ENCODE peak calls at places on chromosomes 5 and 9, in eight cellular contexts. R, X, C, N, M, Y, G and Z are unnamed samples. For H3K9me3, the result is how much of the 10 kb centered on the place peaks cover.

GRCh38 chr5:961711-962240 is 46.8 kb upstream of the NKD2 start:
- DNase-seq in G (no peak), R (peak), C (no peak), X (no peak), Y (no peak), N (no peak), M (no peak), Z (peak)

GRCh38 chr9:126108240-126108639 is 218.4 kb upstream of the MVB12B start:
- DNase-seq in G (no peak), R (peak), Y (peak), M (no peak), X (no peak), N (peak), C (peak), Z (no peak)

GRCh38 chr9:37617837-37618236 is 25.4 kb upstream of the TOMM5 start:
- DNase-seq in C (peak), R (no peak), M (no peak), X (no peak), Y (peak), N (peak), G (peak), Z (no peak)

GRCh38 chr5:147369742-147370374 is 135.0 kb downstream of the STK32A start:
- DNase-seq in N (peak), M (peak), X (peak), R (no peak), Y (no peak), G (peak), C (no peak), Z (no peak)

GRCh38 chr5:74624501-74624900 is 16.0 kb downstream of the ENC1 start:
- DNase-seq in G (peak), C (no peak), Y (no peak), N (no peak), X (no peak), M (no peak), R (no peak), Z (no peak)

GRCh38 chr5:171573021-171573420 is 153.6 kb downstream of the FGF18 start:
- DNase-seq in C (no peak), R (no peak), Y (no peak), N (no peak), M (no peak), X (no peak), G (no peak), Z (peak)

GRCh38 chr5:112690605-112691340 is 46.9 kb upstream of the APC start:
- DNase-seq in X (no peak), R (no peak), Y (no peak), M (no peak), G (no peak), C (no peak), N (no peak), Z (no peak)

GRCh38 chr9:83144492-83144891 is 81.5 kb upstream of the RASEF start:
- DNase-seq in X (no peak), Y (no peak), R (no peak), C (no peak), N (no peak), M (no peak), G (no peak), Z (no peak)

GRCh38 chr9:17394868-17395488 is 183.9 kb upstream of the SH3GL2 start:
- DNase-seq in M (no peak), G (no peak), N (no peak), C (no peak), R (peak), X (no peak), Y (no peak), Z (no peak)

GRCh38 chr9:882416-882931 is 41.0 kb downstream of the DMRT1 start:
- DNase-seq in Y (no peak), G (no peak), N (no peak), X (no peak), M (peak), R (no peak), C (no peak), Z (no peak)

GRCh38 chr5:180139731-180140626 is 68.4 kb upstream of the RNF130 start:
- DNase-seq in X (no peak), N (no peak), R (no peak), G (no peak), C (no peak), Y (no peak), M (no peak), Z (peak)

GRCh38 chr5:98069876-98070512 is 703.5 kb upstream of the RGMB start:
- DNase-seq in R (no peak), Y (no peak), M (no peak), X (peak), N (no peak), G (no peak), C (no peak), Z (no peak)

GRCh38 chr9:128861501-128861900 is 20.2 kb downstream of the KYAT1 start:
- DNase-seq in R (no peak), C (no peak), M (no peak), G (no peak), Y (no peak), X (no peak), N (no peak), Z (peak)

GRCh38 chr5:22780756-22781155 is 72.4 kb downstream of the CDH12 start:
- DNase-seq in C (no peak), Y (no peak), X (no peak), N (no peak), R (no peak), G (peak), M (no peak), Z (no peak)

GRCh38 chr9:102779341-102779740 is 215.8 kb upstream of the CYLC2 start:
- DNase-seq in C (no peak), Y (no peak), M (no peak), X (no peak), N (no peak), R (no peak), G (no peak), Z (no peak)

GRCh38 chr9:124774131-124774978 is 2.6 kb upstream of the OLFML2A start:
- DNase-seq in R (peak), M (peak), Y (peak), X (peak), G (peak), C (peak), N (peak), Z (peak)

GRCh38 chr5:23405316-23406068 is 101.9 kb upstream of the PRDM9 start:
- DNase-seq in Y (no peak), N (no peak), R (no peak), G (peak), M (no peak), C (no peak), X (peak), Z (no peak)

GRCh38 chr5:50440651-50441478 is at the start of gene EMB:
- DNase-seq in R (peak), G (peak), M (peak), N (peak), Y (peak), C (peak), X (peak), Z (peak)

GRCh38 chr9:96048116-96048953 is 172.8 kb downstream of the ERCC6L2 start:
- DNase-seq in R (peak), M (no peak), Y (peak), C (peak), G (no peak), X (peak), N (peak), Z (peak)

DNA sequence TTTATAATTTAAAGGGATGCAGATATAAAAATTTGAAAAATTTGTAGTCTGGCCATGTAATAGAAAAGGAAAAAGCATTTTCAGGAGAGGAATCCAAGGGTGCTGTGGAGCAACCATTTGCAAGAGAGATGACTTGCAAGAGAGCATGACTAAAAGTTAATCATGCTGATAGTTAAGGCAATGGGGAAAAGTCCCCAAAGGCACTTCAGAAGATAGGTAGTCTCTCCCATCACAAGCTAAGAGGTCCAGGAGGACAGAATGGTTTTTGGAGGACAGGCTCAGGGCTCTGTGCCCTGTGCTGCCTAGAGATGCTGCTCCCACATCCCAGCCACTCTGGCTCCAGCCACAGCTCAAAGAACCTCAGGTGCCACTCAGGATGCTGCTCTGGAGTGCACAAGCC is 38.8 kb downstream of the DNAJB5 start:
- DNase-seq in C (no peak), N (no peak), G (no peak), Y (no peak), R (no peak), M (no peak), X (no peak), Z (no peak)
- H3K9me3 ChIP-seq in C (under half), N (under half), G (under half), Y (under half), R (under half), M (under half), X (under half), Z (under half)

DNA sequence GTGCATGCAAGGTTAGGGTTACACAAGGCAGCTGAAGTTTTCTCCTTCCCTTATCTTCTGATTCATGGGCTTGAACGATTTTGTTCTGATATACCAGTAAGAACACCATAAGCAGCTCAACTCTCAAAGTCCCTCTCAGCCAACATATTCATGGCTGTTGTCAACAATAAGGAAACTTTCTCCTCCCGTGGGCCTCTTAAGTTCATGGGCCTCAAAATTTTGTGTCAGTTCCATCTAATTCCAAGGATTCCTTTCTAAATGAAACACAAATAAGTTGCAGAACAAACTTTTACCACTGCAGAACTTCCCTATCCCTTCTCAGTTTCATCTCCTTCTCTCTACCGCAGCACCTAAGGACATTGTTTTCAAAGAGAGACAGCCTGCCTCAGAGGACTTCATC is 23.6 kb upstream of the CAST start:
- DNase-seq in M (no peak), G (no peak), C (no peak), R (no peak), Y (no peak), X (no peak), N (no peak), Z (no peak)
- H3K4me2 ChIP-seq in M (no peak), G (no peak), C (no peak), R (no peak), Y (no peak), X (no peak), N (no peak), Z (no peak)

GRCh38 chr9:113026200-113026599 is 14.2 kb upstream of the ZNF883 start:
- DNase-seq in M (no peak), Y (no peak), X (peak), G (no peak), N (no peak), R (no peak), C (no peak), Z (no peak)
- H3K9me3 ChIP-seq in M (under half), Y (under half), X (under half), G (under half), N (under half), R (under half), C (under half), Z (under half)

DNA sequence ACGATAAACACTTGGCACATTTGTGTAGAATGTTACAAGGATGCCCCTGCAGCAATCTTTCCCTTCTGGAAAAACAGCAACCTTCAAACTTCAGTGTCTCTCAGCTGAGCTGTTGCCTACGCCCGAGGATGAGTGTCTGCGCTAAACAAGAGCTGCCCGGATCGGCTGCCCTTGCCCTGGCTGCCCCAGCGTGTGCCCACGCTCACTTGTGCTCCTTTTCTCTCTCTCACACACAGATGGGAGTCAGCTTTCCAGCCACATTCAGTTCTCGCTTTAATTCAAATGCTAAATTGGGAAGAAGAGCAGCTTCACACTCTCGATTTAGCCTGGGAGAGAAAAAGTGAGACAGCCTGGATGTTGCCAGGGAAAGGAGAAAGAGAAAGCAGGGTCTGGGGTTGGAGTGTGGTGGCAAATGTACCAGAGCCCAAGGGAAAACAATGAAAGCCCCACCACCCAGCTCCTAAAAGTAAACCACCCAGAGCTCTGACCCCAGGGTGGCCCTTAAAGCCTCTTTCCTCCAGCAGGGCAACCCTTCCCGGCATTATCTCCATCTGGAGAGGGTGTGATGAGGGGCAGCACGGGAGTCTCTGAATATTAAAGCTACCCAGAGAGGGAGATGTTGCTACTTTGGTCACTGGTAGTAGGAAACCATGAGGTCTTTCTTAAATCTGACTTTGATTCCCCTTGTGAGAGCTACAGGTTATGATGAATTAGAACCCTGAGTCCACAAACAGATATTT is 9.9 kb upstream of the EGR1 start:
- DNase-seq in R (no peak), X (no peak), G (no peak), C (no peak), Y (no peak), M (no peak), N (no peak), Z (no peak)
- H3K4me2 ChIP-seq in R (no peak), X (no peak), G (no peak), C (no peak), Y (no peak), M (no peak), N (peak), Z (no peak)

DNA sequence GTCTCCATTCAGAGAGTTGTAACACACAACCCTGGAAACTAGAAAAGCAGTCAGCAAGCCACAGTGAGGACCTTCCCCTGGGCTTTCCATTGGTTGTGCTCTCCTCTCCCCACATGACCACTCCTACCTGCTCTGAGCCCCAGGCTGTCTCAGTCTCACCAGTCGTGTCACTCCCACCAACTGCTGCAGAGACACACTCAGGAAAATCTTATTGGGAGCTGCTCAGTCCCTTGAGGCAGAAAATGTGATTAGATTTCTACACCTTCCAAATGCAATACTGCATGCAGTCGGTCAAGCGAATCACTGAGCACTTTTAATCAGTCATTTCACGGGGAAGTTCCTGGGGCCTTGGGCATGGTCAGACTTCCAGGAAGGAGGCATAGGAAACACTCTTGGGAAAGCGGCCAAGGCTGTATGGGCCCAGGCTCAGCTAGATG is 284.2 kb upstream of the NMUR2 start:
- DNase-seq in C (no peak), N (peak), X (no peak), M (no peak), Y (no peak), R (peak), G (no peak), Z (no peak)
- H3K9me3 ChIP-seq in C (under half), N (under half), X (under half), M (under half), Y (under half), R (under half), G (under half), Z (under half)

GRCh38 chr5:88876714-88877113 is 6.3 kb downstream of the MEF2C start:
- DNase-seq in X (no peak), C (no peak), G (no peak), R (no peak), M (no peak), Y (no peak), N (no peak), Z (no peak)
- H3K4me2 ChIP-seq in X (peak), C (no peak), G (peak), R (no peak), M (no peak), Y (no peak), N (no peak), Z (peak)